ENCODE peak calls at places on chromosomes 5 and 9, in five cellular contexts. N is OCI-LY7; Z is heart right ventricle; S is CD4-positive, CD25-positive, alpha-beta regulatory T cell; X is endothelial cell of umbilical vein. O is an unnamed sample. For H3K4me1, the result is how much of the 10 kb centered on the place peaks cover.

GRCh38 chr5:79567926-79568549 is 44.2 kb upstream of the TENT2 start:
- DNase-seq in N (no peak), Z (no peak), S (no peak), X (no peak), O (no peak)

GRCh38 chr9:82488319-82488701 is 499.7 kb downstream of the SPATA31D1 start:
- DNase-seq in N (no peak), Z (no peak), S (no peak), X (no peak), O (no peak)

GRCh38 chr9:96554326-96554725 is 65.3 kb downstream of the CDC14B start:
- DNase-seq in N (no peak), Z (no peak), S (no peak), X (no peak), O (no peak)

GRCh38 chr9:117315236-117315635 is 99.6 kb downstream of the ASTN2 start:
- DNase-seq in N (no peak), Z (no peak), S (no peak), X (no peak), O (no peak)

GRCh38 chr9:36744678-36745077 is 172.0 kb downstream of the MELK start:
- DNase-seq in N (no peak), Z (no peak), S (no peak), X (no peak), O (no peak)

GRCh38 chr5:96752341-96753016 is 55.3 kb downstream of the ERAP1 start:
- DNase-seq in N (peak), Z (no peak), S (peak), X (peak), O (no peak)

GRCh38 chr9:7489018-7489417 is 310.6 kb downstream of the DMAC1 start:
- DNase-seq in N (no peak), Z (peak), S (no peak), X (no peak), O (no peak)

GRCh38 chr9:86577420-86578333 is 223.5 kb upstream of the TUT7 start:
- DNase-seq in N (no peak), Z (no peak), S (no peak), X (no peak), O (no peak)

GRCh38 chr5:76402880-76403712 is at the start of gene IQGAP2:
- DNase-seq in N (peak), Z (peak), S (peak), X (peak), O (peak)

GRCh38 chr5:92942762-92943161 is 638.3 kb downstream of the NR2F1-AS1 start:
- DNase-seq in N (no peak), Z (no peak), S (no peak), X (no peak), O (no peak)

GRCh38 chr5:132134384-132134783 is 60.8 kb downstream of the CSF2 start:
- DNase-seq in N (no peak), Z (no peak), S (peak), X (peak), O (no peak)

GRCh38 chr5:61026004-61026403 is 81.0 kb downstream of the NDUFAF2 start:
- DNase-seq in N (no peak), Z (no peak), S (no peak), X (no peak), O (no peak)

GRCh38 chr9:16615451-16615850 is 255.0 kb downstream of the BNC2 start:
- DNase-seq in N (no peak), Z (no peak), S (no peak), X (peak), O (no peak)

GRCh38 chr5:157669701-157670097 is 1.6 kb upstream of the C5orf52 start:
- DNase-seq in N (no peak), Z (no peak), S (no peak), X (no peak), O (no peak)

DNA sequence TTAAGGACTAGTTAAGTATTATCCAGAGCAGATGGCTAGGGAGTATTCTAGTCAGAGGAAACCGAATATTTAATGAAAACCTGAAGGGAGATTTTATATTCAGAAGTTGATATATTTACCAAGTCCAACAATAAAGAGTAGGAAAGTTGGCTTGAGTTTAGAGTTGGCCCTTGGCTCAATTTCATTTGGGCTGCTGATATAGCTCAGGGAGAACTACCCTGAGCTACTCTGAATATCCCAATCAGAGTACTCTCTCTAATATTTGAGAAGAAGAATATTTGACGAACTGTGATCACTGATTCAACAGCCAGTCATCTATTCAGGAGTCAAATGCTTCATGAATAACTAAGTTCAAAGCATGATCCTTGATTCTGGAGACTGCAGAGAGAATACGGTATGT is 34.5 kb downstream of the TBCA start:
- DNase-seq in N (no peak), Z (no peak), S (no peak), X (no peak), O (no peak)
- H3K27ac ChIP-seq in N (no peak), Z (no peak), S (no peak), X (no peak), O (no peak)

GRCh38 chr5:150522504-150523464 is 14.9 kb downstream of the NDST1 start:
- DNase-seq in N (peak), Z (peak), S (no peak), X (no peak), O (no peak)
- H3K4me1 ChIP-seq in N (under half), Z (half or more), S (under half), X (under half), O (under half)

GRCh38 chr5:355379-355935 is 33.9 kb downstream of the AHRR start:
- DNase-seq in N (no peak), Z (no peak), S (no peak), X (no peak), O (no peak)
- H3K27ac ChIP-seq in N (no peak), Z (no peak), S (no peak), X (no peak), O (no peak)

DNA sequence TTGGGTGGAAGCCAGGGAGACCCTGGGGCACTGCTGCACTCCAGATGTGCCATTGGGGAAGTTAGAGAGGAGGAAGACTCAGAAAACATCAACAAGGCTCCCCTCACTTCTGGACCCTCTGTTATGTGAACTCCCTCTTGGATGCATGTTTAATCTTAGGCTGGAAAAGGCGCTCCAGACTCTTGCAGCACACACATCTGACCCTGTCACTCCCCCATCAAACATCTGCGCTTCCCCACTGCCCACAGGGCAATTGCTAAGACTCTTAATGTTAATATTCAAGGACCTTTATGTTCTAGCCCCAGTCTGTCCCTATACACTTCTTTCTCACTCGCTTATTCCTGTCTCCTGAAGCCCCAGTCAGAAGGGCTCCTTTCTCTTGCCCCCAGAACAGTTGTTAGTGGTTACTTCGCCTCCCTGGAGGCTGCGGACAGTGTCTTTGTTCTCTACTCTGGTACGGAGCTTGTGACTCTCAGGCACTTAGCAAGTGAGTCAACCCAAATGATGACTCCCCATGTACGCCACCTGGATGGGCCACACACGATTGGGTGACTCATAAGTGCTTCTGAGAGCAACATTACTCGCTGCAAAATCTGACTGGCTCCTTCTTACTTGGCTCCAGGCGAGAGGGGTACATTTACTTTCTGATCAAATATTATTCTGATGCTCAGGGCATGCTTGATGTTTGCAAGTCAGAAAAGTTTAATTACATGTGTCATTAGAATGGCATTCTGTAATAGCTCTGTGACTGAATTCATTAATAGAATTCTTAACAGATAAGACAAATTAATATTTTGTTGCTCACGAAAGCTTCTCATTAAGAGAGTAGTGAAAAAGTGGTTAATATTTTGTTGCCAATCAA is 193.6 kb downstream of the HSPA4 start:
- DNase-seq in N (no peak), Z (no peak), S (peak), X (peak), O (no peak)
- H3K4me1 ChIP-seq in N (under half), Z (under half), S (under half), X (under half), O (under half)

DNA sequence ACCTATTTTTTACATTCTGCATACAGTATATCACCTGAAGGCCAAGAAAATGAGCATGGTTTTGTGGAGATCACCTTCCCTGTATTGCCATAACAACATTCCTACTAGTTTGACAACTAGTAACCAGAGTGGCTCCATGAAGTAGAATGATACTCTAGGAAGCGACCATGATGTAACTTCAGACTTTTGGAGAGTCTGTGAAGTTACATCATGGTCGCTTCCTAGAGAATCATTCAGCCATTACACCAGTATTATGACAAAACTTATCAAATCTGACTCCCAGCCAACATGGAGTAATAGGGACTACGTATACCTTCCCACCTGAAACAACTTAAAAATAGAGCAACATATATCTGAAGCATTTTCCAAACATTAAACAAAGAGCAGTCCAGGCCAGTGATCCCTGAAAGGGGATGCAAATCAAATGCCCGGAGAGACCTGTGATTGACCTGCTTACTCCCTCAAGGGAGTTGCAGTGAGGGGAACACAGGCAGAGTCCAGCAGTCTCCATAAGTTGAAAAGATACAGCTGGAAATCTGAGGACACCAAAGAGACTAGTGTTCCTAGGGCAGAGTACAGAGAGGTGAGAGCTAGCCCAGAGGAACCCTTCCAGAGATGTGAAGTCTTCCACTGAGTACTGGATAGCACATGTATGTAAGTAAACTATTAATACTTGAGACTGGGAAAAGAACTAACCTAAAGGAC is 7.8 kb downstream of the ECM2 start:
- DNase-seq in N (no peak), Z (no peak), S (no peak), X (no peak), O (no peak)
- H3K27ac ChIP-seq in N (no peak), Z (peak), S (no peak), X (no peak), O (no peak)